ENCODE peak calls at places on chromosomes 1 and 21, in seven cellular contexts. O, V, B, Z, J, R and W are unnamed samples.

GRCh38 chr1:208980590-208980989 is 602.9 kb upstream of the CAMK1G start:
- DNase-seq in O (no peak), J (no peak), B (no peak), R (no peak), Z (no peak), V (no peak), W (no peak)

GRCh38 chr1:248821101-248821500 is 4.6 kb downstream of the SH3BP5L start:
- DNase-seq in J (no peak), B (no peak), R (peak; percentile 13), V (no peak), Z (no peak), O (peak; percentile 90), W (no peak)

GRCh38 chr1:39704757-39705156 is 13.5 kb upstream of the HPCAL4 start:
- DNase-seq in R (no peak), Z (no peak), O (no peak), B (no peak), V (no peak), J (no peak), W (no peak)

GRCh38 chr21:42558846-42559245 is 45.2 kb downstream of the SLC37A1 start:
- DNase-seq in J (no peak), O (no peak), R (peak; percentile 34), Z (no peak), V (no peak), B (peak; percentile 75), W (no peak)

GRCh38 chr21:15421947-15422346 is 307.8 kb upstream of the USP25 start:
- DNase-seq in V (no peak), R (no peak), B (no peak), O (no peak), J (no peak), Z (no peak), W (no peak)

GRCh38 chr1:55632058-55632457 is 416.9 kb upstream of the USP24 start:
- DNase-seq in B (no peak), J (no peak), Z (no peak), V (no peak), R (no peak), O (peak; percentile 73), W (no peak)

GRCh38 chr1:41362749-41363631 is 1.8 kb downstream of the FOXO6 start:
- DNase-seq in B (no peak), O (no peak), J (no peak), R (no peak), Z (no peak), V (no peak), W (no peak)

GRCh38 chr1:17923684-17924083 is 168.6 kb downstream of the ACTL8 start:
- DNase-seq in J (no peak), B (peak; percentile 6), R (no peak), Z (no peak), V (no peak), O (no peak), W (no peak)

GRCh38 chr1:149917590-149918144 is at the start of gene SV2A:
- DNase-seq in J (peak; percentile 43), O (no peak), Z (peak; percentile 59), B (peak; percentile 71), R (peak; percentile 49), V (no peak), W (peak; percentile 45)

GRCh38 chr1:53220962-53221286 is 490 bp upstream of the CZIB start:
- DNase-seq in B (no peak), O (no peak), J (no peak), Z (no peak), R (no peak), V (no peak), W (no peak)

GRCh38 chr1:6535214-6535613 is 19.1 kb downstream of the NOL9 start:
- DNase-seq in Z (no peak), B (peak; percentile 22), O (no peak), R (no peak), J (no peak), V (no peak), W (no peak)

GRCh38 chr1:241848680-241849344 is 808 bp downstream of the EXO1 start:
- DNase-seq in B (no peak), J (no peak), Z (no peak), O (no peak), V (no peak), R (no peak), W (no peak)

GRCh38 chr21:24514081-24514733 is 1093.1 kb downstream of the MRPL39 start:
- DNase-seq in V (no peak), Z (peak; percentile 93), R (no peak), B (no peak), O (no peak), J (no peak), W (no peak)

GRCh38 chr1:211634461-211634860 is 41.0 kb downstream of the NEK2 start:
- DNase-seq in O (no peak), R (no peak), V (no peak), Z (no peak), B (no peak), J (no peak), W (no peak)

GRCh38 chr21:44024895-44025353 is 12.8 kb downstream of the TRAPPC10 start:
- DNase-seq in B (no peak), Z (no peak), J (no peak), O (peak; percentile 18), R (peak; percentile 79), V (no peak), W (no peak)

GRCh38 chr1:9929431-9930385 is 13.5 kb downstream of the LZIC start:
- DNase-seq in R (peak; percentile 32), O (no peak), V (no peak), J (no peak), Z (no peak), B (no peak), W (no peak)

GRCh38 chr1:8464987-8465386 is 147.1 kb downstream of the SLC45A1 start:
- DNase-seq in V (no peak), J (no peak), R (no peak), Z (no peak), B (no peak), O (no peak), W (no peak)